ENCODE peak calls at places on chromosomes 13 and 19, in six cellular contexts. D is activated gamma-delta T cell treated with Interleukin-2 at 50 U/mL for 16 hours, E is ACHN, V is left ventricle myocardium inferior, W is fibroblast of pulmonary artery, A is skeletal muscle cell. N is an unnamed sample.

GRCh38 chr13:32298695-32299094 is 16.5 kb downstream of the ZAR1L start:
- DNase-seq in A (no peak), W (no peak), D (no peak), V (no peak), E (no peak), N (no peak)

GRCh38 chr13:31950121-31950810 is 81.3 kb upstream of the FRY start:
- DNase-seq in D (no peak), V (no peak), A (no peak), E (no peak), W (no peak), N (no peak)

GRCh38 chr13:75421133-75421532 is 60.8 kb downstream of the TBC1D4 start:
- DNase-seq in E (no peak), W (no peak), A (no peak), V (no peak), D (no peak), N (no peak)

GRCh38 chr19:8698433-8699063 is at the start of gene ACTL9:
- DNase-seq in D (no peak), E (no peak), W (no peak), A (no peak), V (no peak), N (no peak)

GRCh38 chr13:59906413-59907027 is 257.2 kb downstream of the DIAPH3 start:
- DNase-seq in W (peak), V (no peak), E (peak), D (no peak), A (no peak), N (peak)

GRCh38 chr13:99281811-99282263 is 23.7 kb upstream of the GPR18 start:
- DNase-seq in V (peak), W (no peak), A (no peak), D (peak), E (no peak), N (no peak)

GRCh38 chr13:44068169-44068568 is 188.5 kb downstream of the LACC1 start:
- DNase-seq in V (no peak), A (peak), D (no peak), W (peak), E (no peak), N (peak)

GRCh38 chr13:60012503-60012902 is 151.2 kb downstream of the DIAPH3 start:
- DNase-seq in E (no peak), V (no peak), W (no peak), A (no peak), D (no peak), N (no peak)

GRCh38 chr19:51904331-51905165 is at the start of gene ZNF649:
- DNase-seq in A (peak), V (peak), W (peak), E (no peak), D (peak), N (peak)

GRCh38 chr13:97125810-97126738 is 96.1 kb upstream of the MBNL2 start:
- DNase-seq in W (peak), E (no peak), V (peak), A (peak), D (no peak), N (peak)

GRCh38 chr19:408441-409005 is 424 bp downstream of the C2CD4C start:
- DNase-seq in D (no peak), A (no peak), V (no peak), W (no peak), E (no peak), N (no peak)

GRCh38 chr13:74324338-74324737 is 190.1 kb upstream of the KLF12 start:
- DNase-seq in V (no peak), D (no peak), W (no peak), E (no peak), A (no peak), N (no peak)

GRCh38 chr13:80841346-80841882 is 500.5 kb upstream of the SPRY2 start:
- DNase-seq in V (no peak), E (no peak), W (no peak), A (no peak), D (no peak), N (no peak)

GRCh38 chr13:77492982-77493381 is 42.5 kb upstream of the SCEL start:
- DNase-seq in D (no peak), E (peak), V (no peak), W (peak), A (no peak), N (peak)

GRCh38 chr13:110015253-110015652 is 228.9 kb upstream of the IRS2 start:
- DNase-seq in W (peak), E (no peak), V (peak), A (no peak), D (no peak), N (no peak)

GRCh38 chr13:27789495-27790303 is 2.6 kb upstream of the GSX1 start:
- DNase-seq in A (no peak), D (peak), W (no peak), E (no peak), V (no peak), N (no peak)

GRCh38 chr19:51257471-51257870 is 6.6 kb downstream of the SIGLECL1 start:
- DNase-seq in D (no peak), V (no peak), E (no peak), A (no peak), W (no peak), N (no peak)

GRCh38 chr13:65264066-65264465 is 1966.1 kb downstream of the PCDH9 start:
- DNase-seq in D (no peak), W (no peak), A (no peak), V (no peak), E (no peak), N (no peak)

GRCh38 chr13:109729031-109729870 is 57.1 kb downstream of the IRS2 start:
- DNase-seq in E (no peak), A (no peak), V (no peak), W (peak), D (no peak), N (no peak)

GRCh38 chr19:55249841-55250240 is 9.0 kb downstream of the PPP6R1 start:
- DNase-seq in V (no peak), D (no peak), W (no peak), E (no peak), A (no peak), N (no peak)